ENCODE peak calls at places on chromosomes 6 and 20, in six cellular contexts. Y is NCI-H2029, G is small intestine, I is ovary, C is body of pancreas, X is iris pigment epithelial cell. L is an unnamed sample.

GRCh38 chr6:3347237-3347636 is 88.5 kb downstream of the PSMG4 start:
- DNase-seq in Y (no peak), I (no peak), X (no peak), C (no peak), G (no peak), L (no peak)

GRCh38 chr6:53257001-53257400 is 91.7 kb downstream of the ELOVL5 start:
- DNase-seq in Y (no peak), G (no peak), C (no peak), I (no peak), X (no peak), L (no peak)

GRCh38 chr6:53335224-53335994 is 13.3 kb downstream of the ELOVL5 start:
- DNase-seq in I (no peak), Y (peak), C (no peak), G (peak), X (no peak), L (no peak)

GRCh38 chr20:33789109-33789857 is 21.9 kb upstream of the CHMP4B start:
- DNase-seq in Y (peak), X (peak), C (peak), I (no peak), G (peak), L (no peak)

GRCh38 chr20:63639093-63639860 is 12.4 kb upstream of the GMEB2 start:
- DNase-seq in G (peak), C (no peak), Y (no peak), X (no peak), I (no peak), L (no peak)

GRCh38 chr6:113449051-113449450 is 408.1 kb upstream of the MARCKS start:
- DNase-seq in Y (no peak), X (peak), C (no peak), G (no peak), I (no peak), L (no peak)

GRCh38 chr6:26254666-26255176 is 110.3 kb upstream of the BTN3A2 start:
- DNase-seq in X (no peak), I (no peak), G (peak), Y (no peak), C (no peak), L (no peak)

GRCh38 chr20:33401922-33402369 is 627 bp upstream of the CDK5RAP1 start:
- DNase-seq in Y (no peak), G (peak), I (no peak), X (peak), C (no peak), L (no peak)

GRCh38 chr6:149761438-149761837 is 11.9 kb downstream of the PCMT1 start:
- DNase-seq in G (no peak), X (peak), Y (no peak), I (no peak), C (no peak), L (peak)

GRCh38 chr6:157304840-157305675 is 18.3 kb downstream of the TMEM242 start:
- DNase-seq in X (peak), C (no peak), G (peak), Y (no peak), I (no peak), L (peak)

GRCh38 chr20:37042986-37043972 is 52.5 kb downstream of the RBL1 start:
- DNase-seq in I (no peak), X (no peak), G (peak), Y (no peak), C (no peak), L (no peak)

GRCh38 chr6:66210964-66211363 is 503.9 kb upstream of the EYS start:
- DNase-seq in C (no peak), X (peak), I (no peak), G (no peak), Y (no peak), L (no peak)

GRCh38 chr6:12280458-12280857 is 9.7 kb upstream of the EDN1 start:
- DNase-seq in I (no peak), C (no peak), X (peak), G (no peak), Y (no peak), L (no peak)

GRCh38 chr6:166364480-166364879 is 18.3 kb downstream of the MPC1 start:
- DNase-seq in Y (no peak), C (no peak), X (no peak), I (no peak), G (no peak), L (no peak)

GRCh38 chr20:36975085-36975829 is 23.7 kb upstream of the SAMHD1 start:
- DNase-seq in G (peak), X (no peak), C (no peak), Y (no peak), I (no peak), L (no peak)

GRCh38 chr20:45340236-45340847 is 7.9 kb downstream of the SDC4 start:
- DNase-seq in X (no peak), G (peak), I (no peak), C (peak), Y (peak), L (no peak)

GRCh38 chr6:37698264-37699137 is 818 bp upstream of the MDGA1 start:
- DNase-seq in I (peak), C (peak), Y (peak), X (peak), G (peak), L (peak)

GRCh38 chr6:137323860-137324259 is 104.7 kb upstream of the IFNGR1 start:
- DNase-seq in G (no peak), X (no peak), I (no peak), Y (no peak), C (no peak), L (no peak)

GRCh38 chr6:138520463-138520862 is 21.2 kb upstream of the NHSL1 start:
- DNase-seq in I (no peak), Y (no peak), G (no peak), X (no peak), C (no peak), L (no peak)

GRCh38 chr6:55449219-55449618 is 122.0 kb downstream of the GFRAL start:
- DNase-seq in Y (no peak), X (peak), C (no peak), I (no peak), G (no peak), L (no peak)

GRCh38 chr20:47854687-47855212 is 69.5 kb upstream of the SULF2 start:
- DNase-seq in C (no peak), I (no peak), X (peak), G (peak), Y (no peak), L (no peak)

GRCh38 chr6:119830494-119831295 is 481.1 kb upstream of the MAN1A1 start:
- DNase-seq in I (no peak), X (no peak), Y (no peak), C (no peak), G (no peak), L (no peak)

GRCh38 chr6:44245912-44246662 is 814 bp upstream of the HSP90AB1 start:
- DNase-seq in I (peak), G (peak), C (peak), Y (peak), X (peak), L (no peak)

GRCh38 chr6:149028767-149029405 is 282.1 kb downstream of the UST start:
- DNase-seq in I (no peak), G (peak), X (peak), C (peak), Y (peak), L (peak)

GRCh38 chr6:4224082-4224978 is 89.0 kb upstream of the ECI2 start:
- DNase-seq in Y (no peak), G (peak), X (peak), C (no peak), I (no peak), L (no peak)

GRCh38 chr6:142802124-142802523 is 142.9 kb downstream of the HIVEP2 start:
- DNase-seq in C (no peak), Y (no peak), I (no peak), X (peak), G (no peak), L (peak)

GRCh38 chr20:955111-955510 is 39.0 kb upstream of the ANGPT4 start:
- DNase-seq in C (no peak), I (no peak), G (no peak), Y (no peak), X (no peak), L (no peak)

GRCh38 chr20:49646528-49646927 is 67.2 kb downstream of the B4GALT5 start:
- DNase-seq in I (no peak), X (no peak), Y (no peak), G (no peak), C (no peak), L (no peak)

GRCh38 chr6:82906951-82907350 is 158.7 kb downstream of the UBE3D start:
- DNase-seq in G (no peak), C (no peak), X (peak), I (no peak), Y (no peak), L (no peak)

GRCh38 chr20:38167851-38168760 is 3.0 kb upstream of the TGM2 start:
- DNase-seq in Y (no peak), X (peak), C (peak), G (no peak), I (no peak), L (peak)

GRCh38 chr6:140602843-140603242 is 1228.4 kb upstream of the CITED2 start:
- DNase-seq in C (no peak), I (no peak), G (no peak), Y (no peak), X (no peak), L (no peak)

GRCh38 chr6:7137335-7138106 is 29.8 kb downstream of the RREB1 start:
- DNase-seq in I (no peak), Y (peak), G (no peak), X (peak), C (no peak), L (peak)

GRCh38 chr20:24783631-24784492 is 165.2 kb upstream of the CST7 start:
- DNase-seq in X (no peak), C (no peak), Y (no peak), I (no peak), G (no peak), L (peak)

GRCh38 chr6:104003803-104004516 is 855.8 kb downstream of the HACE1 start:
- DNase-seq in X (no peak), Y (no peak), I (no peak), G (no peak), C (no peak), L (no peak)

GRCh38 chr20:48738399-48739304 is 89.1 kb downstream of the PREX1 start:
- DNase-seq in G (peak), I (no peak), X (no peak), C (no peak), Y (no peak), L (peak)

GRCh38 chr6:136408205-136408604 is 118.6 kb upstream of the BCLAF1 start:
- DNase-seq in I (no peak), Y (no peak), X (peak), G (no peak), C (no peak), L (no peak)

GRCh38 chr20:33532753-33533459 is 43.0 kb downstream of the CBFA2T2 start:
- DNase-seq in Y (no peak), G (no peak), I (no peak), C (no peak), X (no peak), L (no peak)

GRCh38 chr6:163836916-163837660 is 422.6 kb downstream of the QKI start:
- DNase-seq in C (no peak), I (no peak), G (no peak), X (no peak), Y (no peak), L (no peak)

GRCh38 chr6:1371933-1372332 is 17.4 kb upstream of the FOXF2 start:
- DNase-seq in G (no peak), C (no peak), X (no peak), I (no peak), Y (no peak), L (no peak)

L was measured in GF-D8.